ENCODE peak calls at places on chromosomes 12 and 14, in four cellular contexts. A is mesendoderm, Q is H1, F is IMR-90. R is an unnamed sample.

GRCh38 chr12:57888407-57889157 is 42.1 kb upstream of the CTDSP2 start:
- DNase-seq in A (peak), Q (no peak), F (peak), R (peak)

GRCh38 chr12:19402211-19402610 is 37.1 kb upstream of the AEBP2 start:
- DNase-seq in Q (no peak), A (no peak), F (no peak), R (no peak)

GRCh38 chr14:99716850-99717681 is 33.0 kb downstream of the CYP46A1 start:
- DNase-seq in Q (no peak), F (no peak), A (no peak), R (no peak)

GRCh38 chr12:17108877-17109520 is 503.0 kb upstream of the LMO3 start:
- DNase-seq in A (no peak), F (no peak), Q (no peak), R (no peak)

GRCh38 chr12:50637870-50638481 is 125.9 kb upstream of the ATF1 start:
- DNase-seq in Q (no peak), F (peak), A (peak), R (no peak)

GRCh38 chr14:104877806-104878550 is 12.9 kb downstream of the CEP170B start:
- DNase-seq in Q (no peak), F (no peak), A (no peak), R (no peak)

GRCh38 chr12:91993287-91994028 is 152.2 kb downstream of the BTG1 start:
- DNase-seq in Q (no peak), A (no peak), F (no peak), R (no peak)

GRCh38 chr14:68653108-68653507 is 139.8 kb downstream of the ZFP36L1 start:
- DNase-seq in F (no peak), Q (no peak), A (no peak), R (peak)

GRCh38 chr12:90253674-90254181 is 545.1 kb upstream of the ATP2B1 start:
- DNase-seq in A (peak), Q (no peak), F (peak), R (peak)

GRCh38 chr12:45242180-45242579 is 26.3 kb downstream of the ANO6 start:
- DNase-seq in Q (no peak), F (no peak), A (no peak), R (no peak)

GRCh38 chr12:45246202-45246601 is 30.3 kb downstream of the ANO6 start:
- DNase-seq in Q (no peak), A (no peak), F (peak), R (no peak)

GRCh38 chr12:45244561-45245348 is 28.9 kb downstream of the ANO6 start:
- DNase-seq in F (peak), A (no peak), Q (no peak), R (no peak)

GRCh38 chr12:45247589-45247988 is 31.7 kb downstream of the ANO6 start:
- DNase-seq in A (no peak), F (no peak), Q (no peak), R (no peak)

GRCh38 chr12:45243963-45244362 is 28.1 kb downstream of the ANO6 start:
- DNase-seq in F (no peak), Q (no peak), A (no peak), R (no peak)
- H3K4me2 ChIP-seq in F (no peak), Q (no peak), A (no peak), R (no peak)

DNA sequence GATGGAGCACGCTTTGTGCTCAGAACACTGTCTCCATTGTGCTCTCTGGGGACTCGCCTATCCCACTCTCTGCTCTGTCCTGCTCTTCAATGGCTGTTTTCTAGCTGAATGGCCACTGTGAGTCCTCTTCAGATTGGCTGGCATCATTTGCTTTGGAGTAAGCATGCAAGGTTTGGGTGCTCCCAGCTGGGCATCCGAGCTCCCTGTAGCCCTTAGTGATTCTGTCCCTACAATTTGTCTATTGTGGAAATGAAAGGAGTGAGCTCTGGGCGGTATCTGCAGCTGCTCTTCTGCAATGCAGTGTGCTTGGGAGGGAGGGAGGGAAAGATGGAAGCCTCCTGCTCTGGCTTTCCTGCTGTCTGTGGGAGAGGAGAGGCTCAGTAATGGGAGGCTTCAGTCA is 84.8 kb downstream of the SMOC1 start:
- DNase-seq in Q (no peak), A (no peak), F (no peak), R (no peak)
- H4K5ac ChIP-seq in Q (no peak), A (no peak), F (no peak), R (no peak)

DNA sequence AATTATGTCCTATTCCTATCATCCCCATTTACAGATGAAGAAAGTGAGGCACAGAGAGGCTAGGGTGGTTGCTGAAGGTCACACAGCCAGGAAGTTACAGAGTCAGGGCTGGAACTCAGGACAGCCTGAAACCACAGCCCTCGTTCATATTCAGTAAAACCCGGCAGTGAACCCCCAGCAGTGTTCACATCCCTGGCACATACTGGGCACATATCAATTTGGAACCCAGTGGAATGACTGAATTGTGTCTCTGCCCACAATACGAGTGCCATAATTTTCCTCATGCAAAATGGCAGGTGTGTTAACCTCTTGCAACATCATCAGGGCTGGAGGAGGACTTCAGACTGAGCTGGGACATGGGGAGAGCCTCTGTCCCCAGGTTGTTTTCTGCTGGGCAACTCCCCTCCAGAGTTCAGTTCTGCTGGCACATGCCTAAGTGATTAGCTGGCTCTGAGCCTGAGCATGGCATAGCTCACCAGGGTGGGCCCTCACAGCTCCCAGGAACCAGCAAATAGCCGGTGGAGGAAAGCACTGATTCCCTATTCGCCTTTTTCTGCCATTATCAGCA is 2.1 kb upstream of the PPP1CC start:
- DNase-seq in A (peak), Q (no peak), F (no peak), R (no peak)
- H3K4me2 ChIP-seq in A (no peak), Q (no peak), F (no peak), R (no peak)

GRCh38 chr14:52922656-52923055 is 28.2 kb downstream of the FERMT2 start:
- DNase-seq in Q (no peak), A (no peak), F (peak), R (no peak)

GRCh38 chr14:52929192-52929807 is 21.6 kb downstream of the FERMT2 start:
- DNase-seq in A (peak), Q (no peak), F (no peak), R (no peak)

GRCh38 chr14:52922059-52922458 is 28.8 kb downstream of the FERMT2 start:
- DNase-seq in Q (no peak), F (no peak), A (peak), R (no peak)

GRCh38 chr14:52923902-52924575 is 26.8 kb downstream of the FERMT2 start:
- DNase-seq in A (peak), Q (no peak), F (no peak), R (peak)

DNA sequence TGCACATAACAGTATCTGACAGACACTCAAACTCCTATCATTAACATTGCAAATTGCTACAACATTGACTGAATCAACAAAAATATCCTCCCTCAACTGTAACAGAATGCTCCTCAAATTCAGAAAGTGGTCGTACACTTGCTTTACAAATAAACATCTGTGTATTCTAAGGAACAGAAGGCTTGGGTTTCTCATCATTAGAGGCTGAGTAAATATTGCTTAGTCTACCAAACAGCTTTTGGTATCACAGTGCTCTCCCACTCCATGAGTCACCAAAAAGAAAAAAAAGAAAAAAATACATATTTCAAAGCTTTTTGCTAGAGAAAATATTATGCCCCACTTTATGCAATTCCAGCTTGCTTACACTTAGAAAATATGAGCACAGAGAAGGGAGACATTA is 23.9 kb downstream of the FERMT2 start:
- DNase-seq in Q (no peak), A (no peak), F (peak), R (no peak)
- H4K5ac ChIP-seq in Q (no peak), A (no peak), F (no peak), R (no peak)

DNA sequence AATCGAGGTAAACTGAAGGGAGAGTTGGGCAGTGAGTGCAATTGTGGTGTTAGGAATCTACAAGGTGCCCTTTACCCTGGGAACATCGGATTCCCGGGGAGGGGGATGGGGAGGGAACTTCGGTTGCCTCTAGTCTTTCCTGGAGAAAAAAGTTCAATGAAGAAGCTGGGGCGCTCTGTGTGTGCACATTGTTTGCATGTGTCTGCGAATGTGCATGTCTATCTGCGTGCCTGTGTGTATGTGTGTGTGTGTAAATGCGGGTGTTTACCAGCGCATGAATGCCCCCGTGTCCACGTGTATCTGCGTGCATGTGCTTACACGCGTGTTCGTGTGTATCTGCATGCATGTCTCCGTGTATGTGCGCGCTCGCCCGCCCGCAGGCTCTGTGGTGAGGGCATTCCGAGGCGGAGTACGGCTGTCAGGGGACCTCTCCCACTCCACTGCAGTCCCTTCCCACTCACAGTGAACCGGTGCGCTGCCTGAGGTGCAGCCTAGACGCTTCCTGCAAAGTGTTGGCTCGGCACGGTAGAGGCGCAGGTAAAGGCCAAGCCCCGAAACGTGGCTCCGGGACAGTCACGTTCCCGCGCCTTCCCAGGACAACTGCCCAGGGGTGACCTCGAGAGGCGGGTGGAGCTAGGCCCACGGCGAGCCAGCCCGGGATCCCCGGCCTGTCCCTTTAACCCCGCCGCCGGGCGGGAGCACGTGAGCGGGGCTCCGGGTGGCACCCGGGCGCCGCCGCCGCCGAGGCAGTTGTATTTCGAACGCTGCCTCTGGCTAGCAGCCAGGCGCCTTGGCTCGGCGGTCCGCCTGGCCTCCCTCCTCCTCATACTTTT is 586 bp upstream of the HMGA2 start:
- DNase-seq in F (peak), A (peak), Q (no peak), R (peak)
- H3K4me2 ChIP-seq in F (peak), A (peak), Q (peak), R (peak)